ENCODE peak calls at places on chromosomes 1 and 21, in ten cellular contexts. One of them, this sample, is unnamed.
A peak's percentile ranks its signal among the peaks of the same experiment; 100 is the strongest.

GRCh38 chr1:41955461-41956159 is 36.9 kb upstream of the HIVEP3 start:
- DNase-seq in stromal cell of bone marrow: peak; percentile 86
- DNase-seq in mucosa of gallbladder: peak; percentile 17
- DNase-seq in frontal cortex: no peak
- DNase-seq in mesenchymal stem cell: peak; percentile 86
- DNase-seq in pulmonary artery endothelial cell: peak; percentile 46
- DNase-seq in cardiac septum: no peak
- DNase-seq in type B pancreatic cell: no peak
- DNase-seq in stimulated activated naive CD8-positive, alpha-beta T cell treated with anti-CD3 and anti-CD28 coated beads, Interleukin-15, Interleukin-2, amounts not matched to agents 100 U/mL and 50 U/mL, for 24 hours: peak; percentile 17
- DNase-seq in NCI-H2029: no peak
- DNase-seq in this sample: peak; percentile 50

GRCh38 chr1:229280037-229280828 is 9.3 kb downstream of the RAB4A start:
- DNase-seq in NCI-H2029: no peak
- DNase-seq in stimulated activated naive CD8-positive, alpha-beta T cell treated with anti-CD3 and anti-CD28 coated beads, Interleukin-15, Interleukin-2, amounts not matched to agents 100 U/mL and 50 U/mL, for 24 hours: no peak
- DNase-seq in stromal cell of bone marrow: no peak
- DNase-seq in mucosa of gallbladder: no peak
- DNase-seq in mesenchymal stem cell: no peak
- DNase-seq in cardiac septum: no peak
- DNase-seq in type B pancreatic cell: no peak
- DNase-seq in pulmonary artery endothelial cell: no peak
- DNase-seq in frontal cortex: no peak
- DNase-seq in this sample: no peak

GRCh38 chr1:47680815-47681475 is 243.1 kb downstream of the FOXD2 start:
- DNase-seq in pulmonary artery endothelial cell: no peak
- DNase-seq in mesenchymal stem cell: no peak
- DNase-seq in frontal cortex: no peak
- DNase-seq in stimulated activated naive CD8-positive, alpha-beta T cell treated with anti-CD3 and anti-CD28 coated beads, Interleukin-15, Interleukin-2, amounts not matched to agents 100 U/mL and 50 U/mL, for 24 hours: no peak
- DNase-seq in cardiac septum: peak; percentile 57
- DNase-seq in mucosa of gallbladder: no peak
- DNase-seq in type B pancreatic cell: peak; percentile 40
- DNase-seq in NCI-H2029: no peak
- DNase-seq in stromal cell of bone marrow: no peak
- DNase-seq in this sample: no peak

GRCh38 chr21:35324372-35325220 is 275.5 kb upstream of the RUNX1 start:
- DNase-seq in NCI-H2029: no peak
- DNase-seq in stromal cell of bone marrow: peak; percentile 59
- DNase-seq in type B pancreatic cell: no peak
- DNase-seq in frontal cortex: no peak
- DNase-seq in mucosa of gallbladder: peak; percentile 25
- DNase-seq in cardiac septum: no peak
- DNase-seq in stimulated activated naive CD8-positive, alpha-beta T cell treated with anti-CD3 and anti-CD28 coated beads, Interleukin-15, Interleukin-2, amounts not matched to agents 100 U/mL and 50 U/mL, for 24 hours: no peak
- DNase-seq in mesenchymal stem cell: peak; percentile 88
- DNase-seq in pulmonary artery endothelial cell: no peak
- DNase-seq in this sample: no peak

GRCh38 chr1:6519935-6520621 is 28.6 kb upstream of the PLEKHG5 start:
- DNase-seq in stromal cell of bone marrow: peak; percentile 72
- DNase-seq in NCI-H2029: no peak
- DNase-seq in pulmonary artery endothelial cell: no peak
- DNase-seq in frontal cortex: peak; percentile 59
- DNase-seq in stimulated activated naive CD8-positive, alpha-beta T cell treated with anti-CD3 and anti-CD28 coated beads, Interleukin-15, Interleukin-2, amounts not matched to agents 100 U/mL and 50 U/mL, for 24 hours: no peak
- DNase-seq in cardiac septum: no peak
- DNase-seq in type B pancreatic cell: no peak
- DNase-seq in mucosa of gallbladder: no peak
- DNase-seq in mesenchymal stem cell: peak; percentile 72
- DNase-seq in this sample: no peak

GRCh38 chr1:91440845-91441244 is 36.2 kb upstream of the HFM1 start:
- DNase-seq in stromal cell of bone marrow: peak; percentile 6
- DNase-seq in stimulated activated naive CD8-positive, alpha-beta T cell treated with anti-CD3 and anti-CD28 coated beads, Interleukin-15, Interleukin-2, amounts not matched to agents 100 U/mL and 50 U/mL, for 24 hours: no peak
- DNase-seq in frontal cortex: peak; percentile 10
- DNase-seq in mesenchymal stem cell: no peak
- DNase-seq in type B pancreatic cell: no peak
- DNase-seq in NCI-H2029: no peak
- DNase-seq in cardiac septum: no peak
- DNase-seq in pulmonary artery endothelial cell: no peak
- DNase-seq in mucosa of gallbladder: no peak
- DNase-seq in this sample: no peak

GRCh38 chr1:1173061-1173792 is 453 bp upstream of the TTLL10 start:
- DNase-seq in NCI-H2029: no peak
- DNase-seq in mucosa of gallbladder: no peak
- DNase-seq in mesenchymal stem cell: no peak
- DNase-seq in frontal cortex: no peak
- DNase-seq in stromal cell of bone marrow: no peak
- DNase-seq in pulmonary artery endothelial cell: no peak
- DNase-seq in type B pancreatic cell: no peak
- DNase-seq in cardiac septum: peak; percentile 58
- DNase-seq in stimulated activated naive CD8-positive, alpha-beta T cell treated with anti-CD3 and anti-CD28 coated beads, Interleukin-15, Interleukin-2, amounts not matched to agents 100 U/mL and 50 U/mL, for 24 hours: no peak
- DNase-seq in this sample: no peak

GRCh38 chr1:14067686-14068085 is 367.7 kb downstream of the PRDM2 start:
- DNase-seq in type B pancreatic cell: no peak
- DNase-seq in pulmonary artery endothelial cell: no peak
- DNase-seq in mesenchymal stem cell: no peak
- DNase-seq in stromal cell of bone marrow: no peak
- DNase-seq in cardiac septum: no peak
- DNase-seq in mucosa of gallbladder: no peak
- DNase-seq in NCI-H2029: no peak
- DNase-seq in stimulated activated naive CD8-positive, alpha-beta T cell treated with anti-CD3 and anti-CD28 coated beads, Interleukin-15, Interleukin-2, amounts not matched to agents 100 U/mL and 50 U/mL, for 24 hours: no peak
- DNase-seq in frontal cortex: peak; percentile 19
- DNase-seq in this sample: no peak

GRCh38 chr1:81453345-81453703 is 347.4 kb upstream of the ADGRL2 start:
- DNase-seq in stimulated activated naive CD8-positive, alpha-beta T cell treated with anti-CD3 and anti-CD28 coated beads, Interleukin-15, Interleukin-2, amounts not matched to agents 100 U/mL and 50 U/mL, for 24 hours: no peak
- DNase-seq in pulmonary artery endothelial cell: no peak
- DNase-seq in frontal cortex: no peak
- DNase-seq in type B pancreatic cell: no peak
- DNase-seq in mucosa of gallbladder: no peak
- DNase-seq in stromal cell of bone marrow: no peak
- DNase-seq in mesenchymal stem cell: no peak
- DNase-seq in cardiac septum: no peak
- DNase-seq in NCI-H2029: no peak
- DNase-seq in this sample: no peak

GRCh38 chr1:115183711-115184259 is 94.5 kb upstream of the TSPAN2 start:
- DNase-seq in mucosa of gallbladder: no peak
- DNase-seq in mesenchymal stem cell: no peak
- DNase-seq in stromal cell of bone marrow: no peak
- DNase-seq in stimulated activated naive CD8-positive, alpha-beta T cell treated with anti-CD3 and anti-CD28 coated beads, Interleukin-15, Interleukin-2, amounts not matched to agents 100 U/mL and 50 U/mL, for 24 hours: no peak
- DNase-seq in NCI-H2029: no peak
- DNase-seq in type B pancreatic cell: no peak
- DNase-seq in pulmonary artery endothelial cell: no peak
- DNase-seq in cardiac septum: no peak
- DNase-seq in frontal cortex: no peak
- DNase-seq in this sample: no peak

This sample was measured in activated CD8-positive, alpha-beta T cell treated with anti-CD3 and anti-CD28 coated beads for 36 hours.